ENCODE peak calls at places on chromosome 5, in six cellular contexts. C is AG08395; Y is HFF-Myc; N is activated CD8-positive, alpha-beta memory T cell treated with anti-CD3 and anti-CD28 coated beads, Interleukin-2, amount 50 U/mL, for 4 hours; W is endothelial cell of umbilical vein; B is GM04504. I is an unnamed sample.

GRCh38 chr5:34534237-34535108 is 121.7 kb upstream of the RAI14 start:
- DNase-seq in C (peak; percentile 79), Y (peak; percentile 31), N (no peak), W (peak; percentile 50), B (peak; percentile 87), I (peak; percentile 73)

GRCh38 chr5:78648359-78649219 is at the start of gene LHFPL2:
- DNase-seq in C (peak; percentile 79), Y (no peak), N (peak; percentile 25), W (peak; percentile 77), B (peak; percentile 49), I (peak; percentile 48)

GRCh38 chr5:143066556-143067281 is 296.5 kb downstream of the ARHGAP26 start:
- DNase-seq in C (no peak), Y (no peak), N (no peak), W (no peak), B (no peak), I (no peak)

GRCh38 chr5:145619806-145620205 is 215.3 kb downstream of the PRELID2 start:
- DNase-seq in C (no peak), Y (no peak), N (no peak), W (no peak), B (no peak), I (no peak)

GRCh38 chr5:116881921-116882531 is 307.4 kb upstream of the SEMA6A start:
- DNase-seq in C (no peak), Y (no peak), N (no peak), W (no peak), B (no peak), I (no peak)

GRCh38 chr5:74272831-74273545 is 367.5 kb downstream of the ENC1 start:
- DNase-seq in C (no peak), Y (no peak), N (no peak), W (no peak), B (no peak), I (no peak)

GRCh38 chr5:133753856-133754255 is 141.5 kb upstream of the FSTL4 start:
- DNase-seq in C (no peak), Y (no peak), N (no peak), W (peak; percentile 90), B (no peak), I (no peak)

GRCh38 chr5:174555726-174556125 is 168.7 kb upstream of the MSX2 start:
- DNase-seq in C (no peak), Y (no peak), N (no peak), W (no peak), B (no peak), I (no peak)

GRCh38 chr5:171874210-171874609 is 88.6 kb downstream of the SMIM23 start:
- DNase-seq in C (peak; percentile 34), Y (no peak), N (no peak), W (no peak), B (peak; percentile 24), I (no peak)